ENCODE peak calls at places on chromosomes 5 and 9, in nine cellular contexts. One of them, this sample, is unnamed.

GRCh38 chr5:178162481-178162880 is 8.8 kb upstream of the NHP2 start:
- DNase-seq in RWPE1: no peak
- DNase-seq in BJ: no peak
- DNase-seq in bronchial epithelial cell: no peak
- DNase-seq in dorsolateral prefrontal cortex: no peak
- DNase-seq in HFF-Myc: no peak
- DNase-seq in lower leg skin: no peak
- DNase-seq in AG04450: no peak
- DNase-seq in mesothelial cell of epicardium: no peak
- DNase-seq in this sample: no peak

GRCh38 chr5:180817847-180818246 is 15.2 kb upstream of the MGAT1 start:
- DNase-seq in HFF-Myc: no peak
- DNase-seq in BJ: no peak
- DNase-seq in RWPE1: no peak
- DNase-seq in bronchial epithelial cell: no peak
- DNase-seq in dorsolateral prefrontal cortex: no peak
- DNase-seq in AG04450: no peak
- DNase-seq in mesothelial cell of epicardium: no peak
- DNase-seq in lower leg skin: peak
- DNase-seq in this sample: no peak

GRCh38 chr5:119274767-119275130 is 81.1 kb upstream of the TNFAIP8 start:
- DNase-seq in RWPE1: peak
- DNase-seq in lower leg skin: no peak
- DNase-seq in HFF-Myc: no peak
- DNase-seq in dorsolateral prefrontal cortex: no peak
- DNase-seq in BJ: peak
- DNase-seq in mesothelial cell of epicardium: no peak
- DNase-seq in bronchial epithelial cell: peak
- DNase-seq in AG04450: peak
- DNase-seq in this sample: peak

GRCh38 chr9:88429595-88430430 is 41.6 kb downstream of the SPIN1 start:
- DNase-seq in BJ: no peak
- DNase-seq in dorsolateral prefrontal cortex: no peak
- DNase-seq in bronchial epithelial cell: no peak
- DNase-seq in RWPE1: no peak
- DNase-seq in HFF-Myc: no peak
- DNase-seq in mesothelial cell of epicardium: no peak
- DNase-seq in AG04450: no peak
- DNase-seq in lower leg skin: no peak
- DNase-seq in this sample: no peak

GRCh38 chr9:137370865-137371520 is 52.0 kb downstream of the EXD3 start:
- DNase-seq in AG04450: no peak
- DNase-seq in RWPE1: no peak
- DNase-seq in dorsolateral prefrontal cortex: peak
- DNase-seq in HFF-Myc: no peak
- DNase-seq in BJ: no peak
- DNase-seq in mesothelial cell of epicardium: peak
- DNase-seq in lower leg skin: peak
- DNase-seq in bronchial epithelial cell: no peak
- DNase-seq in this sample: no peak

GRCh38 chr5:173676375-173676774 is 59.9 kb upstream of the BOD1 start:
- DNase-seq in AG04450: no peak
- DNase-seq in mesothelial cell of epicardium: no peak
- DNase-seq in bronchial epithelial cell: no peak
- DNase-seq in lower leg skin: peak
- DNase-seq in BJ: no peak
- DNase-seq in RWPE1: no peak
- DNase-seq in dorsolateral prefrontal cortex: no peak
- DNase-seq in HFF-Myc: no peak
- DNase-seq in this sample: no peak

GRCh38 chr5:137304227-137304874 is 194.8 kb downstream of the SPOCK1 start:
- DNase-seq in dorsolateral prefrontal cortex: no peak
- DNase-seq in mesothelial cell of epicardium: no peak
- DNase-seq in lower leg skin: no peak
- DNase-seq in RWPE1: no peak
- DNase-seq in HFF-Myc: no peak
- DNase-seq in BJ: no peak
- DNase-seq in AG04450: no peak
- DNase-seq in bronchial epithelial cell: no peak
- DNase-seq in this sample: no peak

GRCh38 chr9:138024831-138025291 is 147.3 kb downstream of the CACNA1B start:
- DNase-seq in mesothelial cell of epicardium: no peak
- DNase-seq in HFF-Myc: no peak
- DNase-seq in RWPE1: no peak
- DNase-seq in lower leg skin: peak
- DNase-seq in BJ: no peak
- DNase-seq in bronchial epithelial cell: no peak
- DNase-seq in AG04450: no peak
- DNase-seq in dorsolateral prefrontal cortex: no peak
- DNase-seq in this sample: no peak

GRCh38 chr9:31799953-31800609 is 584.4 kb upstream of the ACO1 start:
- DNase-seq in dorsolateral prefrontal cortex: no peak
- DNase-seq in lower leg skin: no peak
- DNase-seq in BJ: no peak
- DNase-seq in mesothelial cell of epicardium: no peak
- DNase-seq in AG04450: no peak
- DNase-seq in bronchial epithelial cell: peak
- DNase-seq in RWPE1: peak
- DNase-seq in HFF-Myc: no peak
- DNase-seq in this sample: peak

GRCh38 chr5:116084231-116084630 is 594 bp upstream of the COMMD10 start:
- DNase-seq in lower leg skin: no peak
- DNase-seq in bronchial epithelial cell: peak
- DNase-seq in AG04450: no peak
- DNase-seq in RWPE1: peak
- DNase-seq in mesothelial cell of epicardium: no peak
- DNase-seq in BJ: no peak
- DNase-seq in dorsolateral prefrontal cortex: no peak
- DNase-seq in HFF-Myc: no peak
- DNase-seq in this sample: peak

GRCh38 chr5:137995077-137995746 is 37.7 kb downstream of the FAM13B start:
- DNase-seq in HFF-Myc: no peak
- DNase-seq in lower leg skin: no peak
- DNase-seq in dorsolateral prefrontal cortex: no peak
- DNase-seq in bronchial epithelial cell: peak
- DNase-seq in mesothelial cell of epicardium: no peak
- DNase-seq in AG04450: no peak
- DNase-seq in BJ: no peak
- DNase-seq in RWPE1: no peak
- DNase-seq in this sample: peak

GRCh38 chr9:119078015-119078414 is 291.2 kb downstream of the BRINP1 start:
- DNase-seq in RWPE1: no peak
- DNase-seq in mesothelial cell of epicardium: no peak
- DNase-seq in dorsolateral prefrontal cortex: no peak
- DNase-seq in BJ: no peak
- DNase-seq in bronchial epithelial cell: no peak
- DNase-seq in HFF-Myc: no peak
- DNase-seq in lower leg skin: no peak
- DNase-seq in AG04450: no peak
- DNase-seq in this sample: no peak

GRCh38 chr9:134455010-134455409 is 128.8 kb downstream of the RXRA start:
- DNase-seq in BJ: no peak
- DNase-seq in mesothelial cell of epicardium: no peak
- DNase-seq in bronchial epithelial cell: no peak
- DNase-seq in AG04450: no peak
- DNase-seq in dorsolateral prefrontal cortex: no peak
- DNase-seq in HFF-Myc: no peak
- DNase-seq in lower leg skin: no peak
- DNase-seq in RWPE1: no peak
- DNase-seq in this sample: no peak

GRCh38 chr5:142499591-142500384 is 175.0 kb upstream of the SPRY4 start:
- DNase-seq in lower leg skin: no peak
- DNase-seq in mesothelial cell of epicardium: no peak
- DNase-seq in dorsolateral prefrontal cortex: no peak
- DNase-seq in HFF-Myc: no peak
- DNase-seq in RWPE1: no peak
- DNase-seq in bronchial epithelial cell: no peak
- DNase-seq in AG04450: no peak
- DNase-seq in BJ: no peak
- DNase-seq in this sample: no peak

GRCh38 chr9:107545036-107545435 is 55.5 kb upstream of the KLF4 start:
- DNase-seq in HFF-Myc: no peak
- DNase-seq in lower leg skin: no peak
- DNase-seq in dorsolateral prefrontal cortex: no peak
- DNase-seq in BJ: no peak
- DNase-seq in RWPE1: no peak
- DNase-seq in AG04450: no peak
- DNase-seq in mesothelial cell of epicardium: no peak
- DNase-seq in bronchial epithelial cell: no peak
- DNase-seq in this sample: no peak

GRCh38 chr9:134294228-134295071 is 31.8 kb upstream of the RXRA start:
- DNase-seq in lower leg skin: no peak
- DNase-seq in mesothelial cell of epicardium: no peak
- DNase-seq in BJ: no peak
- DNase-seq in RWPE1: no peak
- DNase-seq in HFF-Myc: no peak
- DNase-seq in AG04450: no peak
- DNase-seq in bronchial epithelial cell: no peak
- DNase-seq in dorsolateral prefrontal cortex: no peak
- DNase-seq in this sample: no peak

GRCh38 chr5:10726179-10726912 is 34.7 kb downstream of the DAP start:
- DNase-seq in HFF-Myc: no peak
- DNase-seq in RWPE1: no peak
- DNase-seq in bronchial epithelial cell: no peak
- DNase-seq in AG04450: no peak
- DNase-seq in dorsolateral prefrontal cortex: no peak
- DNase-seq in mesothelial cell of epicardium: no peak
- DNase-seq in lower leg skin: no peak
- DNase-seq in BJ: no peak
- DNase-seq in this sample: no peak

GRCh38 chr5:79109527-79110492 is 1.8 kb upstream of the BHMT start:
- DNase-seq in bronchial epithelial cell: no peak
- DNase-seq in lower leg skin: no peak
- DNase-seq in BJ: no peak
- DNase-seq in HFF-Myc: no peak
- DNase-seq in mesothelial cell of epicardium: no peak
- DNase-seq in AG04450: no peak
- DNase-seq in RWPE1: no peak
- DNase-seq in dorsolateral prefrontal cortex: no peak
- DNase-seq in this sample: peak
- TF ChIP-seq CTCF in bronchial epithelial cell: peak
- TF ChIP-seq CTCF in lower leg skin: no peak
- TF ChIP-seq CTCF in BJ: peak
- TF ChIP-seq CTCF in HFF-Myc: peak
- TF ChIP-seq CTCF in mesothelial cell of epicardium: no peak
- TF ChIP-seq CTCF in AG04450: peak
- TF ChIP-seq CTCF in RWPE1: peak
- TF ChIP-seq CTCF in dorsolateral prefrontal cortex: no peak
- TF ChIP-seq CTCF in this sample: peak

GRCh38 chr9:21413089-21414023 is 4.4 kb downstream of the IFNA8 start:
- DNase-seq in HFF-Myc: no peak
- DNase-seq in bronchial epithelial cell: no peak
- DNase-seq in dorsolateral prefrontal cortex: no peak
- DNase-seq in RWPE1: no peak
- DNase-seq in mesothelial cell of epicardium: no peak
- DNase-seq in lower leg skin: no peak
- DNase-seq in BJ: no peak
- DNase-seq in AG04450: no peak
- DNase-seq in this sample: peak
- TF ChIP-seq CTCF in HFF-Myc: peak
- TF ChIP-seq CTCF in bronchial epithelial cell: peak
- TF ChIP-seq CTCF in dorsolateral prefrontal cortex: peak
- TF ChIP-seq CTCF in RWPE1: no peak
- TF ChIP-seq CTCF in mesothelial cell of epicardium: no peak
- TF ChIP-seq CTCF in lower leg skin: no peak
- TF ChIP-seq CTCF in BJ: peak
- TF ChIP-seq CTCF in AG04450: peak
- TF ChIP-seq CTCF in this sample: no peak

GRCh38 chr9:124356745-124357390 is 58.4 kb downstream of the PSMB7 start:
- DNase-seq in dorsolateral prefrontal cortex: no peak
- DNase-seq in bronchial epithelial cell: no peak
- DNase-seq in RWPE1: no peak
- DNase-seq in mesothelial cell of epicardium: no peak
- DNase-seq in lower leg skin: peak
- DNase-seq in BJ: no peak
- DNase-seq in HFF-Myc: no peak
- DNase-seq in AG04450: no peak
- DNase-seq in this sample: no peak

GRCh38 chr9:124359426-124359825 is 55.8 kb downstream of the PSMB7 start:
- DNase-seq in mesothelial cell of epicardium: no peak
- DNase-seq in lower leg skin: no peak
- DNase-seq in BJ: no peak
- DNase-seq in RWPE1: no peak
- DNase-seq in bronchial epithelial cell: no peak
- DNase-seq in dorsolateral prefrontal cortex: no peak
- DNase-seq in AG04450: no peak
- DNase-seq in HFF-Myc: no peak
- DNase-seq in this sample: no peak

GRCh38 chr9:124355941-124356744 is 59.1 kb downstream of the PSMB7 start:
- DNase-seq in lower leg skin: no peak
- DNase-seq in BJ: no peak
- DNase-seq in AG04450: no peak
- DNase-seq in bronchial epithelial cell: no peak
- DNase-seq in HFF-Myc: no peak
- DNase-seq in dorsolateral prefrontal cortex: no peak
- DNase-seq in RWPE1: no peak
- DNase-seq in mesothelial cell of epicardium: no peak
- DNase-seq in this sample: no peak

GRCh38 chr9:124358617-124359016 is 56.6 kb downstream of the PSMB7 start:
- DNase-seq in bronchial epithelial cell: no peak
- DNase-seq in BJ: no peak
- DNase-seq in AG04450: no peak
- DNase-seq in RWPE1: no peak
- DNase-seq in lower leg skin: no peak
- DNase-seq in mesothelial cell of epicardium: no peak
- DNase-seq in HFF-Myc: no peak
- DNase-seq in dorsolateral prefrontal cortex: no peak
- DNase-seq in this sample: no peak

GRCh38 chr9:124357591-124358361 is 57.5 kb downstream of the PSMB7 start:
- DNase-seq in dorsolateral prefrontal cortex: no peak
- DNase-seq in HFF-Myc: no peak
- DNase-seq in RWPE1: no peak
- DNase-seq in BJ: no peak
- DNase-seq in lower leg skin: no peak
- DNase-seq in bronchial epithelial cell: no peak
- DNase-seq in mesothelial cell of epicardium: no peak
- DNase-seq in AG04450: no peak
- DNase-seq in this sample: no peak
- TF ChIP-seq CTCF in dorsolateral prefrontal cortex: no peak
- TF ChIP-seq CTCF in HFF-Myc: no peak
- TF ChIP-seq CTCF in RWPE1: no peak
- TF ChIP-seq CTCF in BJ: peak
- TF ChIP-seq CTCF in lower leg skin: no peak
- TF ChIP-seq CTCF in bronchial epithelial cell: peak
- TF ChIP-seq CTCF in mesothelial cell of epicardium: no peak
- TF ChIP-seq CTCF in AG04450: peak
- TF ChIP-seq CTCF in this sample: no peak

GRCh38 chr9:78021692-78022091 is 9.9 kb downstream of the GNAQ start:
- DNase-seq in bronchial epithelial cell: no peak
- DNase-seq in mesothelial cell of epicardium: no peak
- DNase-seq in AG04450: no peak
- DNase-seq in BJ: no peak
- DNase-seq in HFF-Myc: no peak
- DNase-seq in lower leg skin: no peak
- DNase-seq in dorsolateral prefrontal cortex: no peak
- DNase-seq in RWPE1: no peak
- DNase-seq in this sample: no peak
- TF ChIP-seq CTCF in bronchial epithelial cell: no peak
- TF ChIP-seq CTCF in mesothelial cell of epicardium: no peak
- TF ChIP-seq CTCF in AG04450: no peak
- TF ChIP-seq CTCF in BJ: no peak
- TF ChIP-seq CTCF in HFF-Myc: no peak
- TF ChIP-seq CTCF in lower leg skin: no peak
- TF ChIP-seq CTCF in dorsolateral prefrontal cortex: no peak
- TF ChIP-seq CTCF in RWPE1: no peak
- TF ChIP-seq CTCF in this sample: no peak

This sample was measured in MCF 10A.